ENCODE peak calls at places on chromosomes 16 and 17, in ten cellular contexts. E, S, D, F, C, L, N, U, O and T are unnamed samples.

GRCh38 chr17:43740541-43740940 is 18.1 kb downstream of the SOST start:
- DNase-seq in N (no peak), U (no peak), O (no peak), E (no peak), L (no peak), C (no peak), S (peak), F (no peak), D (no peak), T (no peak)

GRCh38 chr17:47857551-47858410 is 6.8 kb upstream of the SP6 start:
- DNase-seq in C (no peak), D (no peak), U (no peak), L (no peak), F (no peak), O (no peak), S (no peak), N (no peak), E (no peak), T (no peak)

GRCh38 chr17:78387982-78388941 is 9.8 kb downstream of the PGS1 start:
- DNase-seq in S (peak), O (no peak), D (no peak), L (no peak), U (no peak), F (no peak), E (no peak), C (no peak), N (no peak), T (no peak)

GRCh38 chr17:57215317-57215716 is 41.0 kb upstream of the MSI2 start:
- DNase-seq in E (peak), N (peak), D (no peak), C (no peak), O (no peak), S (peak), U (no peak), L (peak), F (no peak), T (no peak)

GRCh38 chr16:1772908-1773702 is at the start of gene MRPS34:
- DNase-seq in E (no peak), C (peak), S (peak), U (peak), N (peak), F (no peak), D (peak), O (peak), L (peak), T (peak)

GRCh38 chr17:40348562-40349476 is 15.7 kb downstream of the GJD3 start:
- DNase-seq in E (no peak), N (no peak), L (peak), D (no peak), C (no peak), U (peak), F (no peak), O (peak), S (no peak), T (peak)

GRCh38 chr16:18059577-18059976 is 277.0 kb downstream of the NPIPA8 start:
- DNase-seq in C (no peak), O (no peak), L (no peak), E (no peak), N (no peak), U (no peak), F (no peak), S (no peak), D (no peak), T (no peak)

GRCh38 chr16:11793840-11794239 is 3.2 kb downstream of the ZC3H7A start:
- DNase-seq in O (no peak), L (no peak), F (no peak), E (no peak), N (no peak), U (no peak), D (no peak), C (no peak), S (no peak), T (no peak)

GRCh38 chr16:4922721-4923342 is 14.1 kb downstream of the PPL start:
- DNase-seq in C (no peak), N (no peak), D (no peak), S (no peak), F (no peak), O (no peak), L (no peak), U (no peak), E (no peak), T (no peak)

GRCh38 chr17:73400915-73401545 is 89.2 kb upstream of the CDC42EP4 start:
- DNase-seq in O (no peak), E (no peak), C (no peak), N (no peak), L (no peak), S (no peak), D (no peak), U (no peak), F (no peak), T (no peak)

GRCh38 chr16:71681360-71681759 is 43.1 kb downstream of the PHLPP2 start:
- DNase-seq in S (no peak), C (no peak), F (no peak), O (no peak), U (no peak), E (no peak), D (no peak), N (no peak), L (no peak), T (no peak)

GRCh38 chr17:40539711-40540411 is 25.4 kb downstream of the CCR7 start:
- DNase-seq in C (no peak), O (no peak), L (no peak), N (no peak), U (no peak), E (no peak), S (no peak), D (no peak), F (no peak), T (no peak)

GRCh38 chr17:22463110-22463850 is 771.0 kb downstream of the KCNJ18 start:
- DNase-seq in C (no peak), O (no peak), D (no peak), L (no peak), N (no peak), U (no peak), F (no peak), S (no peak), E (no peak), T (no peak)

GRCh38 chr16:85369741-85370528 is 243.2 kb upstream of the GSE1 start:
- DNase-seq in E (no peak), N (no peak), U (no peak), F (peak), D (peak), C (no peak), L (peak), S (peak), O (no peak), T (no peak)

DNA sequence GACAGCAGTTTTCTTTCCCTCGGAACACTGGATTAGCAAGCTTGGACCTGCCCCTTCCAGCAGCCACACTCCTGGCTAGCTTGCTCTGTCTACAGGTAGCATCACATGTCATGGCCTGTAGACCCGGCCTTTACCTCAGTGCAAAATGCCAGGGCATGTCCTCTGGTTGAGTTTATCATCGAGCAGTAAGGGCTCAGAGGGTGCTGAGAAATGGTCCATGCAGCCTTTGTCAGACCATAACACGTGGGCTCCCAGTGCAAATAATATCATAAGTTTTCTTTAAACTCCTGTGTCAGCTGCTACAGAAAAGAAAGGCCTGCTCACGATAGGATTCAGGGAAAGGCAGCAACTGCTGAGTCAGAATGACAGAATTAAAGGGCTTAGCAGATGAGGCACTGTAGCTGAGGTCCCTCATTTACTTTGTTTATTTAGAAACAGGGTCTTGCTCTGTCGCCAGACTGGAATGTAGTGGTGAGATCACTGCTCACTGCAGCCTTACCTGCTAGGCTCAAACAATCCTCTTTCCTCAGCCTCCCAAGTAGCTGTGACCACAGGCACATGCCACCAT is 8.0 kb upstream of the GNA13 start:
- DNase-seq in O (no peak), E (no peak), F (no peak), C (no peak), L (no peak), D (no peak), S (peak), N (peak), U (no peak), T (no peak)
- H3K27ac ChIP-seq in O (no peak), E (peak), F (no peak), C (peak), L (no peak), D (no peak), S (peak), N (peak), U (no peak), T (no peak)

GRCh38 chr16:9049241-9049640 is 42.2 kb upstream of the HAPSTR1 start:
- DNase-seq in C (no peak), E (no peak), D (no peak), O (no peak), S (peak), F (no peak), L (no peak), N (no peak), U (no peak), T (no peak)
- H3K27ac ChIP-seq in C (peak), E (no peak), D (no peak), O (no peak), S (peak), F (no peak), L (no peak), N (peak), U (no peak), T (no peak)

GRCh38 chr17:32490101-32490482 is 3.3 kb downstream of the CDK5R1 start:
- DNase-seq in U (no peak), E (no peak), D (no peak), O (no peak), S (no peak), N (no peak), L (no peak), C (no peak), F (no peak), T (no peak)

GRCh38 chr17:32493581-32494513 is 7.1 kb downstream of the CDK5R1 start:
- DNase-seq in L (no peak), S (no peak), C (no peak), O (no peak), U (no peak), D (no peak), F (no peak), N (no peak), E (no peak), T (no peak)

GRCh38 chr17:32492648-32493289 is 6.0 kb downstream of the CDK5R1 start:
- DNase-seq in E (no peak), C (no peak), S (no peak), N (no peak), L (no peak), U (no peak), F (no peak), O (no peak), D (no peak), T (no peak)

GRCh38 chr17:32491371-32492280 is 4.8 kb downstream of the CDK5R1 start:
- DNase-seq in L (no peak), S (no peak), O (no peak), D (no peak), N (no peak), E (no peak), F (no peak), C (no peak), U (no peak), T (no peak)

DNA sequence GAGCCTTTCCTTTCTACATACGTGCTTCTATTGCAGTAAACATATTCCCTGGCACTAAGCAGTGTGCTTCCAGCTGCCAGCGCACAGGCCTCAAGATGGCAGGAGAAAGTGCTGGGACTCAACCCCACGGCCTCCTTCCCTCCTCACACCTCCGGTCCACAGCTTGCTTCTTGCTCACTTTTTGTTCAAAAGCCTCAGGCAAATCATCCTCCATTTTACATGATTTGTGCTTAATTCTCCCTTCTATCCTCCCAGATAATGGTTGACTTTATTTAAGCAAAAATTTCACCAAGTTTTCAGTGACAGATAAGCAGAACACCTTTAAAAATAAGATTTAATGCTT is 5.5 kb downstream of the CDK5R1 start:
- DNase-seq in L (no peak), D (no peak), E (no peak), N (no peak), F (no peak), C (no peak), O (no peak), S (no peak), U (no peak), T (no peak)
- H3K27ac ChIP-seq in L (no peak), D (no peak), E (no peak), N (no peak), F (no peak), C (no peak), O (no peak), S (no peak), U (peak), T (no peak)

GRCh38 chr17:7261377-7262191 is 694 bp downstream of the CLDN7 start:
- DNase-seq in D (no peak), N (no peak), U (no peak), E (no peak), C (no peak), L (no peak), F (no peak), O (no peak), S (no peak), T (no peak)
- H3K27ac ChIP-seq in D (no peak), N (peak), U (no peak), E (no peak), C (peak), L (no peak), F (no peak), O (no peak), S (no peak), T (no peak)

GRCh38 chr16:56626685-56627084 is 1.1 kb downstream of the MT1E start:
- DNase-seq in L (no peak), F (no peak), N (no peak), U (no peak), D (no peak), O (no peak), E (no peak), S (peak), C (no peak), T (no peak)
- H3K27ac ChIP-seq in L (peak), F (peak), N (peak), U (peak), D (no peak), O (no peak), E (peak), S (peak), C (peak), T (no peak)

GRCh38 chr17:27323538-27324212 is 29.8 kb downstream of the WSB1 start:
- DNase-seq in N (peak), U (no peak), L (peak), C (no peak), D (no peak), E (peak), F (peak), O (no peak), S (peak), T (no peak)
- H3K27ac ChIP-seq in N (no peak), U (no peak), L (no peak), C (no peak), D (no peak), E (peak), F (peak), O (no peak), S (no peak), T (no peak)

DNA sequence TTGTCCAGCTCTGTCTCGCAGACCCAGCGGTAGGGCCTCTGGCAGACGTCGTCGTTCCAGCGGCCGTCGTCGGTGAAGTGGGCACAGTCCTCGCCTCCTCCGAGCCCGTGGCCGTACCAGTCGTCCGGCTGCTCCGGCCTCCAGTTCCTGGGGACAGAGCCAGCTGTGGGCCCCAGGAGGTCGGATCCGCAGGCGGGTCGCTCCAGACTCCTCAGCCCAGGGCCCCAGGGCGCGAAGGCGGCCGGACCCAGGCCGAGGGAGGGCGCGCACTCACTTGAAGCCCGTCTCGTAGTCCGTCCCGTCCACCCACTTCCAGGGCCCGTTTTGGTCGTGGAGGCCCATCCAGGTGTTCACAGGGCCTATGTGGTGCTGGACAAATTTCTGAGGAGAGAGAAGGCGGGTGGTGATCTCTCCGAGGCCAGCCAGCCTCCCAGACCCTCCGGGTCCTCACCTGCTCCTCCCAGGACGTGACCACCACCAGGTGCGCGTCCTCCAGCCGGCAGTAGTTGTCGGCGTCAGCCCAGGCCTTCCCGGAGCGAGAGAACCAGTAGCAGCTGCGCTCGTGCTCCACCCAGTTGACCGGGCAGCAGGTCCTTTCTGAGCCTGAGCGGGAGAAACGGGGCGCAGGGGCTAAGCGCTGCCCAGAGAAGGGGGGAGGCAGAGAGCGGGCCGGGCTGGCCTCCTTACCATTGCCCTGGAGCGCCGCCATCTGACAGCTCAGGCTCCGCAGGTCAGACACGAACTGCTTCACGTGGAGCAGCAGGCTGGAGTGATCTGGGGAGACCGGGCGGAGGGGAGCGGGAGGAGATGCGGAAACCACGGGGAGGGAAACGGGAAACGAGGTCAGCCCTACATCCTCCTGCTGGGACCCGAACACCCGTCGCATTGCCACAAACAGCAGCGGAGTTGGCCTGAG is 5.2 kb downstream of the ASGR1 start:
- DNase-seq in L (peak), F (no peak), O (peak), D (peak), C (no peak), S (no peak), N (no peak), E (no peak), U (no peak), T (peak)
- H3K27ac ChIP-seq in L (no peak), F (no peak), O (no peak), D (no peak), C (no peak), S (no peak), N (no peak), E (no peak), U (no peak), T (no peak)

GRCh38 chr16:67183-67791 is 5.1 kb downstream of the RHBDF1 start:
- DNase-seq in F (no peak), O (no peak), D (no peak), N (no peak), S (no peak), E (no peak), L (no peak), C (no peak), U (no peak), T (no peak)
- H3K27ac ChIP-seq in F (no peak), O (peak), D (no peak), N (no peak), S (no peak), E (peak), L (no peak), C (no peak), U (peak), T (peak)

DNA sequence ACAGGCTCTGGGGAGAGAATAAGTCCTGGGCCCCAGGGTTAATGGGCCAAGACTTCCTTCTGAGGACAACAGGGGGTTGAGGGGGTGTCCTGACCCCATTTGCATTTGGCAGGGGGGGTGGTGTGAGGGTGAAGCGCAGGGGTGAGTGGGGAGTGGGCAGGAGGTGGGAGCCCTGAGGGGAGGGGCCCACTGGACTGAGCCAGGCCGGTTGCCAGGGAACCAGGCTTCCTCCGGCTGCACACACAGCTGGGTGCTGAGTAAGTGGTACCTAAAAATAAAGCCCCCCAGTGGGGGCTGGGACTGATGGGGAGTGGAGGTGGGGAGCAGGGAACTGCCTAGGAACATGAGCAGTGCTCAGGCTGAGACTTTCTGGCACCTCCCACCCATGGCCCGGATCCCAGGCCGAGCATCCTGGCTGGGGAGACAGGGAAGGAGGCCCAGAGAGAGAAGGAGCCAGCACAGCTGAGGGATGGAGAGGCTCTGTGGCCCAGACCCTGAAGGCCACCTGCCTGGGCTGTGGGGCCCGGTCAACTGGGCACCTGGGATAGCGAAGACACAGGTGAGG is 7.5 kb upstream of the RASD1 start:
- DNase-seq in C (no peak), N (no peak), S (no peak), F (no peak), D (no peak), E (no peak), U (peak), L (no peak), O (peak), T (no peak)
- H3K27ac ChIP-seq in C (no peak), N (no peak), S (no peak), F (no peak), D (no peak), E (no peak), U (peak), L (no peak), O (no peak), T (no peak)